ENCODE peak calls at places on chromosome 20, in four cellular contexts. D is PC-3, I is GM23248, Y is mammary epithelial cell. Q is an unnamed sample.

GRCh38 chr20:13101276-13101675 is 92.5 kb downstream of the SPTLC3 start:
- DNase-seq in Y (no peak), I (no peak), D (no peak), Q (peak; percentile 31)

GRCh38 chr20:53829086-53829703 is 235.6 kb upstream of the ZNF217 start:
- DNase-seq in Y (peak; percentile 90), I (peak; percentile 99), D (peak; percentile 99), Q (peak; percentile 96)

GRCh38 chr20:17610566-17611289 is 40.9 kb downstream of the DSTN start:
- DNase-seq in I (no peak), Y (peak; percentile 32), D (no peak), Q (no peak)

GRCh38 chr20:22576733-22577514 is 7.4 kb downstream of the FOXA2 start:
- DNase-seq in Y (no peak), D (no peak), I (no peak), Q (no peak)

GRCh38 chr20:44050327-44050726 is 135.7 kb downstream of the TOX2 start:
- DNase-seq in Y (no peak), D (no peak), I (no peak), Q (no peak)

GRCh38 chr20:52497731-52498130 is 306.2 kb upstream of the ZFP64 start:
- DNase-seq in D (no peak), I (peak; percentile 64), Y (no peak), Q (peak; percentile 41)

GRCh38 chr20:34541264-34541901 is 17.1 kb upstream of the MAP1LC3A start:
- DNase-seq in D (no peak), Y (no peak), I (no peak), Q (no peak)

GRCh38 chr20:40325006-40325563 is 364.0 kb downstream of the MAFB start:
- DNase-seq in D (no peak), Y (no peak), I (no peak), Q (no peak)

GRCh38 chr20:50534567-50534966 is 24.4 kb downstream of the PTPN1 start:
- DNase-seq in D (no peak), I (peak; percentile 86), Y (no peak), Q (peak; percentile 87)

GRCh38 chr20:50921783-50922501 is 9.3 kb downstream of the ADNP start:
- DNase-seq in D (no peak), I (no peak), Y (no peak), Q (no peak)

GRCh38 chr20:1734269-1734858 is 76.8 kb upstream of the SIRPG start:
- DNase-seq in D (peak; percentile 79), I (peak; percentile 62), Y (peak; percentile 36), Q (no peak)

GRCh38 chr20:17059465-17059864 is 167.4 kb upstream of the PCSK2 start:
- DNase-seq in I (peak; percentile 43), D (peak; percentile 32), Y (no peak), Q (peak; percentile 35)

GRCh38 chr20:50931048-50931305 is 260 bp downstream of the ADNP start:
- DNase-seq in I (no peak), D (no peak), Y (no peak), Q (no peak)

GRCh38 chr20:9467995-9468394 is 46.4 kb upstream of the LAMP5 start:
- DNase-seq in D (peak; percentile 25), I (no peak), Y (no peak), Q (no peak)

GRCh38 chr20:44576297-44576696 is 6.1 kb upstream of the PKIG start:
- DNase-seq in Y (no peak), D (peak; percentile 65), I (peak; percentile 48), Q (no peak)

GRCh38 chr20:57660510-57661199 is 40.4 kb upstream of the ZBP1 start:
- DNase-seq in D (no peak), I (no peak), Y (no peak), Q (no peak)

GRCh38 chr20:45339084-45339483 is 9.1 kb downstream of the SDC4 start:
- DNase-seq in Y (peak; percentile 85), D (no peak), I (no peak), Q (no peak)

GRCh38 chr20:58895099-58895795 is 42.7 kb downstream of the GNAS start:
- DNase-seq in Y (no peak), D (no peak), I (peak; percentile 45), Q (no peak)
- H3K4me1 ChIP-seq in Y (peaks cover 28% of the 10 kb centered on the region), D (peaks cover 25% of the 10 kb centered on the region), I (peaks cover 55% of the 10 kb centered on the region), Q (peaks cover 27% of the 10 kb centered on the region)

GRCh38 chr20:11101696-11102095 is 427.9 kb upstream of the JAG1 start:
- DNase-seq in I (no peak), D (no peak), Y (no peak), Q (no peak)

GRCh38 chr20:11098888-11099287 is 425.1 kb upstream of the JAG1 start:
- DNase-seq in I (no peak), Y (peak; percentile 28), D (peak; percentile 62), Q (no peak)

GRCh38 chr20:11103866-11104265 is 430.1 kb upstream of the JAG1 start:
- DNase-seq in D (no peak), I (no peak), Y (peak; percentile 22), Q (peak; percentile 70)

GRCh38 chr20:11101243-11101642 is 427.4 kb upstream of the JAG1 start:
- DNase-seq in D (peak; percentile 65), I (peak; percentile 35), Y (peak; percentile 28), Q (no peak)
- TF ChIP-seq EZH2 in D (no peak), I (no peak), Y (no peak), Q (no peak)

DNA sequence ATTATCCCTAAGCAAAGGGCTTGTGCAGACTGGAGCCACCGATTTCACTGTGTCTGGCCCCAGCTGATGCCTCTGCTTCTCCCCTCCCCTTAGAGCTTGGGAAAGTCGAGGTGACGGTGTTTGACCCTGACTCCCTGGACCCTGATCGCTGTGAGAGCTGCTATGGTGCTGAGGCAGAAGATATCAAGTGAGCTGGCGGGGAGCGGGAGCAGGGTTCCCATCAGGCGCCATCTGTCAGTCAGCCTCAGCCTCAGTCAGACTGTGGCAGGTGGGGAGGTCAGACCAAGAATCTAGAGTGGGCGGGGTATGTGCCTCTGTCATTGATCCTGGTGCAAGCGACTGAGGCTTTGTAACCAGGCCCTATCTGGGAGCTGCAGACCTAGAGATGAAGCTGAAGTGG is 5.4 kb downstream of the ERGIC3 start:
- DNase-seq in I (no peak), Y (no peak), D (no peak), Q (no peak)
- H3K36me3 ChIP-seq in I (peaks cover 33% of the 10 kb centered on the region), Y (peaks cover 16% of the 10 kb centered on the region), D (peaks cover 37% of the 10 kb centered on the region), Q (peaks cover 31% of the 10 kb centered on the region)

GRCh38 chr20:64041781-64042771 is 6.1 kb downstream of the C20orf204 start:
- DNase-seq in Y (no peak), I (no peak), D (peak; percentile 16), Q (no peak)
- H3K4me1 ChIP-seq in Y (peaks cover 23% of the 10 kb centered on the region), I (peaks cover 8% of the 10 kb centered on the region), D (peaks cover 25% of the 10 kb centered on the region), Q (peaks cover 2% of the 10 kb centered on the region)

DNA sequence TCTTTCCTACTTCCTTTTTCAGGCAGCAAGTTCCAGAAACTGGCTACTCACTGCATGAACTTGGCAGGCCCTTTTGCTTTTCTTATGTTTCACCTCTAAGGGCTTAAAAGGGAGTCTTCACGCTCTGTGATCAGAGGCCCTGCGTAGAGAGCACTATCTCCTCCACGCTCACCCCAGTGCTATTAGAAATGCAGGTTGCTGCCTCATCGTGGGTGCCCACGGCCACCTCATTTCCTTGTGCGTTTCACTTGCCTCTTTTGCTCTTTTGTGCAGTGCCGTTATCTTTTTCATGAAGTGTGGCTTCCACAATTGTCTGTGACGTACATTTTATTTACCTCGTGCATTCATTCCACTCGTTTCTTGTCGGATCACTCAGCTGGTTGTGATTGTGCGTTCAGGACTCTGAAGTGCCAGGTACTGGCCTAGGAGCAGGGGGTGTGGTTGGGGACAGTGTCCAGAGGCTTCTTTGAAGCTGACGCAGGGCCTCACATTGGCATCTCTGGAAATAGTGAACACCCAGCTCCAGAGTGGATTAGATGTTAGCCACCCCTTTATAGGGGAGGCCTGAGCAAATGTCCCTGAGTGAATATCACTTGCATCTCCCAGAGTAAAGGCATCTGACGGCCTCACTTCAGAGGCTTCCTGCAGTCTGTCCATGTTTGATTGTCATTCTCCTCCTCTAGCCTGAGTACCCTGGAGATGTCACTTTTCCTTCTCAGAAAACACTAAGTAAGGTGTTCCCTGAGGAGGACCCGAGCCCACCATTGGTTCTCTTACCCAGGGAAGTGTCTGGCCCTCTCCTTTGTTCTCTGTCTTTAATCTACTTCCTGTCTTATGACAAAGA is 10.4 kb downstream of the STX16 start:
- DNase-seq in Y (no peak), I (no peak), D (no peak), Q (no peak)
- TF ChIP-seq EZH2 in Y (no peak), I (no peak), D (no peak), Q (no peak)

DNA sequence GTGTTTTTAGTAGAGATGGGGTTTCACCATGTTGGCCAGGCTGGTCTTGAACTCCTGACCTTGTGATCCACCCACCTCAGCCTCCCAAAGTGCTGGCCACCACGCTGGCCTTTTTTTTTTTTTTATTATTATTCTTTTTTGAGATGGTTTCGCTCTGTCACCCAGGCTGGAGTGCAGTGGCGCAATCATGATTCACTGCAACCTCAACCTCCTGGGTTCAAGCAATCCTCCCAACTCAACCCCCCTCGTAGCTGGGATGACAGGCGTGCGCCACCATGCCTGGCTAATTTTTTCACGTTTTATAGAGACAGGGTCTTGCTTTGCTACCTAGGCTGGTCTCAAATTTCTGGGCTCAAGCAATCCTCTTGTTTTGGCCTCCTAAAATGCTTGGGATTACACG is 9.2 kb downstream of the TPD52L2 start:
- DNase-seq in Y (no peak), I (no peak), D (no peak), Q (no peak)
- H3K36me3 ChIP-seq in Y (peaks cover 57% of the 10 kb centered on the region), I (peaks cover 63% of the 10 kb centered on the region), D (peaks cover 55% of the 10 kb centered on the region), Q (peaks cover 38% of the 10 kb centered on the region)

GRCh38 chr20:4066551-4066950 is 51.2 kb upstream of the RNF24 start:
- DNase-seq in D (no peak), Y (no peak), I (no peak), Q (no peak)
- H3K4me1 ChIP-seq in D (peaks cover 56% of the 10 kb centered on the region), Y (peaks cover 47% of the 10 kb centered on the region), I (peaks cover 67% of the 10 kb centered on the region), Q (peaks cover 57% of the 10 kb centered on the region)

Q was measured in astrocyte.